ENCODE peak calls at places on chromosomes 7 and 10, in ten cellular contexts. One of them, this sample, is unnamed.

GRCh38 chr10:28728396-28728795 is 51.1 kb downstream of the BAMBI start:
- DNase-seq in HCT116: no peak
- DNase-seq in Karpas-422: no peak
- DNase-seq in mesenchymal stem cell: no peak
- DNase-seq in fibroblast of lung: peak
- DNase-seq in IMR-90: no peak
- DNase-seq in endothelial cell of umbilical vein: peak
- DNase-seq in OCI-LY7: no peak
- DNase-seq in PC-3: peak
- DNase-seq in mesendoderm: no peak
- DNase-seq in this sample: peak

GRCh38 chr7:93997868-93998267 is 6.3 kb downstream of the BET1 start:
- DNase-seq in HCT116: no peak
- DNase-seq in Karpas-422: no peak
- DNase-seq in mesenchymal stem cell: no peak
- DNase-seq in fibroblast of lung: no peak
- DNase-seq in IMR-90: no peak
- DNase-seq in endothelial cell of umbilical vein: no peak
- DNase-seq in OCI-LY7: no peak
- DNase-seq in PC-3: no peak
- DNase-seq in mesendoderm: peak
- DNase-seq in this sample: no peak

GRCh38 chr10:47299989-47300931 is at the start of gene GDF10:
- DNase-seq in HCT116: no peak
- DNase-seq in Karpas-422: no peak
- DNase-seq in mesenchymal stem cell: no peak
- DNase-seq in fibroblast of lung: peak
- DNase-seq in IMR-90: no peak
- DNase-seq in endothelial cell of umbilical vein: no peak
- DNase-seq in OCI-LY7: no peak
- DNase-seq in PC-3: no peak
- DNase-seq in mesendoderm: peak
- DNase-seq in this sample: no peak

GRCh38 chr10:30447125-30447799 is 13.3 kb downstream of the MAP3K8 start:
- DNase-seq in HCT116: peak
- DNase-seq in Karpas-422: peak
- DNase-seq in mesenchymal stem cell: peak
- DNase-seq in fibroblast of lung: peak
- DNase-seq in IMR-90: peak
- DNase-seq in endothelial cell of umbilical vein: no peak
- DNase-seq in OCI-LY7: peak
- DNase-seq in PC-3: peak
- DNase-seq in mesendoderm: no peak
- DNase-seq in this sample: peak

GRCh38 chr10:60208676-60209269 is 180.9 kb downstream of the ANK3 start:
- DNase-seq in HCT116: peak
- DNase-seq in Karpas-422: peak
- DNase-seq in mesenchymal stem cell: peak
- DNase-seq in fibroblast of lung: peak
- DNase-seq in IMR-90: peak
- DNase-seq in endothelial cell of umbilical vein: peak
- DNase-seq in OCI-LY7: peak
- DNase-seq in PC-3: peak
- DNase-seq in mesendoderm: peak
- DNase-seq in this sample: peak

GRCh38 chr10:52706347-52707070 is 66.1 kb downstream of the MBL2 start:
- DNase-seq in HCT116: no peak
- DNase-seq in Karpas-422: no peak
- DNase-seq in mesenchymal stem cell: no peak
- DNase-seq in fibroblast of lung: peak
- DNase-seq in IMR-90: no peak
- DNase-seq in endothelial cell of umbilical vein: no peak
- DNase-seq in OCI-LY7: no peak
- DNase-seq in PC-3: no peak
- DNase-seq in mesendoderm: no peak
- DNase-seq in this sample: peak

GRCh38 chr10:108301002-108301401 is 1136.5 kb upstream of the SORCS1 start:
- DNase-seq in HCT116: no peak
- DNase-seq in Karpas-422: no peak
- DNase-seq in mesenchymal stem cell: no peak
- DNase-seq in fibroblast of lung: no peak
- DNase-seq in IMR-90: no peak
- DNase-seq in endothelial cell of umbilical vein: no peak
- DNase-seq in OCI-LY7: no peak
- DNase-seq in PC-3: no peak
- DNase-seq in mesendoderm: no peak
- DNase-seq in this sample: no peak

GRCh38 chr10:91249700-91250099 is 29.2 kb downstream of the PCGF5 start:
- DNase-seq in HCT116: no peak
- DNase-seq in Karpas-422: no peak
- DNase-seq in mesenchymal stem cell: no peak
- DNase-seq in fibroblast of lung: no peak
- DNase-seq in IMR-90: no peak
- DNase-seq in endothelial cell of umbilical vein: no peak
- DNase-seq in OCI-LY7: no peak
- DNase-seq in PC-3: no peak
- DNase-seq in mesendoderm: no peak
- DNase-seq in this sample: no peak

GRCh38 chr7:36084485-36085091 is 68.5 kb upstream of the EEPD1 start:
- DNase-seq in HCT116: peak
- DNase-seq in Karpas-422: no peak
- DNase-seq in mesenchymal stem cell: peak
- DNase-seq in fibroblast of lung: peak
- DNase-seq in IMR-90: peak
- DNase-seq in endothelial cell of umbilical vein: no peak
- DNase-seq in OCI-LY7: no peak
- DNase-seq in PC-3: peak
- DNase-seq in mesendoderm: peak
- DNase-seq in this sample: no peak

GRCh38 chr10:43396928-43397624 is 11.9 kb downstream of the HNRNPF start:
- DNase-seq in HCT116: peak
- DNase-seq in Karpas-422: peak
- DNase-seq in mesenchymal stem cell: peak
- DNase-seq in fibroblast of lung: peak
- DNase-seq in IMR-90: peak
- DNase-seq in endothelial cell of umbilical vein: peak
- DNase-seq in OCI-LY7: peak
- DNase-seq in PC-3: peak
- DNase-seq in mesendoderm: peak
- DNase-seq in this sample: peak

GRCh38 chr7:27071622-27072390 is 24.0 kb downstream of the HOXA1 start:
- DNase-seq in HCT116: no peak
- DNase-seq in Karpas-422: no peak
- DNase-seq in mesenchymal stem cell: no peak
- DNase-seq in fibroblast of lung: no peak
- DNase-seq in IMR-90: no peak
- DNase-seq in endothelial cell of umbilical vein: no peak
- DNase-seq in OCI-LY7: no peak
- DNase-seq in PC-3: no peak
- DNase-seq in mesendoderm: peak
- DNase-seq in this sample: no peak
- H3K4me3 ChIP-seq in HCT116: no peak
- H3K4me3 ChIP-seq in Karpas-422: no peak
- H3K4me3 ChIP-seq in mesenchymal stem cell: no peak
- H3K4me3 ChIP-seq in fibroblast of lung: no peak
- H3K4me3 ChIP-seq in IMR-90: no peak
- H3K4me3 ChIP-seq in endothelial cell of umbilical vein: no peak
- H3K4me3 ChIP-seq in OCI-LY7: no peak
- H3K4me3 ChIP-seq in PC-3: no peak
- H3K4me3 ChIP-seq in mesendoderm: no peak
- H3K4me3 ChIP-seq in this sample: no peak

GRCh38 chr10:93271347-93271746 is 197.7 kb downstream of the CYP26A1 start:
- DNase-seq in HCT116: no peak
- DNase-seq in Karpas-422: no peak
- DNase-seq in mesenchymal stem cell: no peak
- DNase-seq in fibroblast of lung: no peak
- DNase-seq in IMR-90: no peak
- DNase-seq in endothelial cell of umbilical vein: no peak
- DNase-seq in OCI-LY7: no peak
- DNase-seq in PC-3: no peak
- DNase-seq in mesendoderm: no peak
- DNase-seq in this sample: no peak

GRCh38 chr10:93277360-93277759 is 203.7 kb downstream of the CYP26A1 start:
- DNase-seq in HCT116: no peak
- DNase-seq in Karpas-422: no peak
- DNase-seq in mesenchymal stem cell: no peak
- DNase-seq in fibroblast of lung: no peak
- DNase-seq in IMR-90: no peak
- DNase-seq in endothelial cell of umbilical vein: no peak
- DNase-seq in OCI-LY7: no peak
- DNase-seq in PC-3: no peak
- DNase-seq in mesendoderm: no peak
- DNase-seq in this sample: no peak

GRCh38 chr10:93274419-93274818 is 200.7 kb downstream of the CYP26A1 start:
- DNase-seq in HCT116: no peak
- DNase-seq in Karpas-422: no peak
- DNase-seq in mesenchymal stem cell: no peak
- DNase-seq in fibroblast of lung: no peak
- DNase-seq in IMR-90: no peak
- DNase-seq in endothelial cell of umbilical vein: no peak
- DNase-seq in OCI-LY7: no peak
- DNase-seq in PC-3: no peak
- DNase-seq in mesendoderm: peak
- DNase-seq in this sample: no peak

GRCh38 chr10:93269281-93269680 is 195.6 kb downstream of the CYP26A1 start:
- DNase-seq in HCT116: no peak
- DNase-seq in Karpas-422: no peak
- DNase-seq in mesenchymal stem cell: no peak
- DNase-seq in fibroblast of lung: no peak
- DNase-seq in IMR-90: no peak
- DNase-seq in endothelial cell of umbilical vein: no peak
- DNase-seq in OCI-LY7: no peak
- DNase-seq in PC-3: no peak
- DNase-seq in mesendoderm: no peak
- DNase-seq in this sample: no peak

DNA sequence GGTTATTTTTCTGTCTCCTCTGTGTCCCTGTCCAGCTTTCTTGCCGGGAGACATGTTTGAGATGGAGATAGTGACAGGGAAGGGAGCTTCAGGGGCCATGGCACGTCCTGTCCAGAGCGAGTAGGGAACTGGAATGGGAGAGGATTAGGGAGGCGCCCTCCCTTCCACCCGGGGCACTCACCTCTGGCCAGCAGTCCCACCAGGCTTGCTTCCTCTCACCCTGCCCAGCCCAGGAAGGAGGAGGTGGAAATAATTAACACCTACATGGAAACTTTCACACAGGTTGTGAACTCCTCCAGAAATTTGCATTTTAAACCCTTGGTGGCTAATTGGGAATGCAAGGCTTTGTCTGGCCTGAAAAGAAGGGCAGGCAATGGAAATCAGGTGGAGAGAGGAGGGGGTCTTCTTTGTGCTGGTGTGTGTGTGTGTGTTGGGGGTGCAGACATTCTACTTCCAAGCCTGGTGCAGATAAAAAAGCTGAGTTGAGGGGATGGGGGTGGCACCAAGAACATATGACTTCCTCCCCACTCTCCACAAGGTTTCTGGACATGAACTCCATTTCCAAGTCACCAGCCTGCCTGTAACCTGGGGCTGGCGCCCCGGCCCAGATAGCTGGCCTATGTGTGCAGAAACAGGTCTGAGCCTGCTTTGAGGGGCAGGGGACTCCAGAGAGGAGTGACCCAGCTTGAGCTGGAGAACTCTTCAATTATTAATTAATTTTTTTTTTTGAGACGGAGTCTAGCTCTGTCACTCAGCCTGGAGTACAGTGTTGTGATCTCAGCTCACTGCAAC is 199.4 kb downstream of the CYP26A1 start:
- DNase-seq in HCT116: no peak
- DNase-seq in Karpas-422: no peak
- DNase-seq in mesenchymal stem cell: no peak
- DNase-seq in fibroblast of lung: no peak
- DNase-seq in IMR-90: no peak
- DNase-seq in endothelial cell of umbilical vein: no peak
- DNase-seq in OCI-LY7: no peak
- DNase-seq in PC-3: no peak
- DNase-seq in mesendoderm: peak
- DNase-seq in this sample: no peak
- H3K4me2 ChIP-seq in HCT116: no peak
- H3K4me2 ChIP-seq in Karpas-422: no peak
- H3K4me2 ChIP-seq in mesenchymal stem cell: no peak
- H3K4me2 ChIP-seq in fibroblast of lung: no peak
- H3K4me2 ChIP-seq in IMR-90: no peak
- H3K4me2 ChIP-seq in endothelial cell of umbilical vein: no peak
- H3K4me2 ChIP-seq in OCI-LY7: no peak
- H3K4me2 ChIP-seq in PC-3: no peak
- H3K4me2 ChIP-seq in mesendoderm: peak
- H3K4me2 ChIP-seq in this sample: no peak

DNA sequence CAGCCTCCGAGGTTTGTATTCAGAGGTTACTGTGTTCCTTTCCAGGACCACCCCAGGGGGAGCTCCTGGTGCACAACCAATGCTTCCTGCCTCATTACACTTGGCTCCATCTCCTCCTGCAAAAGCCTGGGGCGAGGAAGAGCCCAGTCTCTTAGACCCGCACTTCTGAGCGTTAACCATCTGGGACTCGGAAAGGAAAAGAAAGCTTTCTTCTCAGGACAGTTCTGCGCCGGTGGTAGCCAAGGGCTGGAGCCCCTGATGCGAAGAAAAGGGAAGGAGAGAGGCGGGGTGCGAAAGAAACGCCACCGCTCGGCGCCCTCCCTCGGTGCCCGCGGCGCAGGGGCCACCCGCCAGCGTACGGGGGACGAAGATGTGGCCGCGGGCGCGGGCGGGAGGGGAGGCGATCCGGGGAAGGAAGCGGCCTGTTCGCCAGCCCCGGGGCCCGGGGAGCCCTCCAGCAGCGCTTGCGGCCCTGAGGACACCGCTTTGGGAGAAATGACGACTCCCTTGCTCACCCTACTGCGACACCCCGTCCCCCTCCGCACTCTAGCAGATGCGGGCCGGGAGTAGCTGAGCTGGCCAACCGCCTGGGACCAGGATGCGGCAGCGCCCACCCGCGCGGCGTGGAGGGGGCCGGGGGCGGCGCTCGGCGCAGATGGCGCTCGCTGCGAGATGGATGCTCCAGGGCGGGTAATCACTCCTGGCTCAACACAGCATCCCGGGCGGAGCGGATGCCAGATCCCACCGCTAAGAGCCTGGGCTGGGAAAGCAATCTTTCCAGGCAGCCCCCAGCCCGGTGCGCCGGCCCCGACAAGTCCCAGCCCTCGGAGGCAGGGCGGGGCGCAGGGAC is 1.3 kb downstream of the NRCAM start:
- DNase-seq in HCT116: no peak
- DNase-seq in Karpas-422: peak
- DNase-seq in mesenchymal stem cell: peak
- DNase-seq in fibroblast of lung: peak
- DNase-seq in IMR-90: no peak
- DNase-seq in endothelial cell of umbilical vein: peak
- DNase-seq in OCI-LY7: no peak
- DNase-seq in PC-3: no peak
- DNase-seq in mesendoderm: peak
- DNase-seq in this sample: peak
- H3K4me3 ChIP-seq in HCT116: no peak
- H3K4me3 ChIP-seq in Karpas-422: peak
- H3K4me3 ChIP-seq in mesenchymal stem cell: peak
- H3K4me3 ChIP-seq in fibroblast of lung: peak
- H3K4me3 ChIP-seq in IMR-90: peak
- H3K4me3 ChIP-seq in endothelial cell of umbilical vein: peak
- H3K4me3 ChIP-seq in OCI-LY7: no peak
- H3K4me3 ChIP-seq in PC-3: no peak
- H3K4me3 ChIP-seq in mesendoderm: peak
- H3K4me3 ChIP-seq in this sample: peak

GRCh38 chr7:128033246-128033645 is 2.0 kb upstream of the LRRC4 start:
- DNase-seq in HCT116: no peak
- DNase-seq in Karpas-422: no peak
- DNase-seq in mesenchymal stem cell: no peak
- DNase-seq in fibroblast of lung: no peak
- DNase-seq in IMR-90: no peak
- DNase-seq in endothelial cell of umbilical vein: no peak
- DNase-seq in OCI-LY7: no peak
- DNase-seq in PC-3: no peak
- DNase-seq in mesendoderm: no peak
- DNase-seq in this sample: no peak
- H3K4me2 ChIP-seq in HCT116: no peak
- H3K4me2 ChIP-seq in Karpas-422: peak
- H3K4me2 ChIP-seq in mesenchymal stem cell: no peak
- H3K4me2 ChIP-seq in fibroblast of lung: no peak
- H3K4me2 ChIP-seq in IMR-90: no peak
- H3K4me2 ChIP-seq in endothelial cell of umbilical vein: no peak
- H3K4me2 ChIP-seq in OCI-LY7: no peak
- H3K4me2 ChIP-seq in PC-3: no peak
- H3K4me2 ChIP-seq in mesendoderm: no peak
- H3K4me2 ChIP-seq in this sample: no peak

This sample was measured in mammary epithelial cell.